ENCODE peak calls at places on chromosomes 13 and 19, in nine cellular contexts. B is MM.1S, J is AG09319, I is progenitor cell of endocrine pancreas, L is tibial nerve, D is HFFc6, G is B cell, K is nephron progenitor cell, T is neural crest cell. Y is an unnamed sample.

GRCh38 chr13:72792640-72793039 is 10.7 kb downstream of the PIBF1 start:
- DNase-seq in L (no peak), D (no peak), T (no peak), G (no peak), I (no peak), B (no peak), J (no peak), K (no peak), Y (no peak)

GRCh38 chr13:61029064-61029463 is 386.6 kb downstream of the PCDH20 start:
- DNase-seq in T (no peak), I (no peak), L (no peak), G (no peak), B (no peak), K (peak; percentile 2), D (no peak), J (no peak), Y (no peak)

GRCh38 chr19:47813304-47813994 is 8.3 kb upstream of the CRX start:
- DNase-seq in I (peak; percentile 83), T (peak; percentile 92), K (peak; percentile 97), J (peak; percentile 4), B (peak; percentile 44), D (peak; percentile 37), L (peak; percentile 30), G (peak; percentile 69), Y (peak; percentile 92)

GRCh38 chr19:48424694-48425219 is 21.0 kb upstream of the GRWD1 start:
- DNase-seq in J (no peak), L (no peak), T (no peak), I (no peak), G (no peak), D (peak; percentile 9), K (no peak), B (no peak), Y (peak; percentile 67)

GRCh38 chr19:447816-448546 is 12.9 kb downstream of the SHC2 start:
- DNase-seq in J (no peak), T (no peak), I (no peak), L (no peak), D (no peak), K (peak; percentile 36), B (no peak), G (no peak), Y (no peak)

GRCh38 chr19:18233224-18233825 is 7.1 kb upstream of the PDE4C start:
- DNase-seq in B (peak; percentile 48), J (no peak), K (peak; percentile 96), D (no peak), G (peak; percentile 71), I (peak; percentile 84), L (no peak), T (peak; percentile 77), Y (peak; percentile 59)

GRCh38 chr19:55406869-55407624 is 541 bp downstream of the UBE2S start:
- DNase-seq in G (peak; percentile 42), D (no peak), J (no peak), L (no peak), T (no peak), I (no peak), K (no peak), B (peak; percentile 30), Y (peak; percentile 32)

GRCh38 chr19:18220632-18221275 is 5.5 kb downstream of the PDE4C start:
- DNase-seq in I (no peak), D (no peak), G (peak; percentile 36), T (no peak), B (no peak), K (peak; percentile 67), L (no peak), J (no peak), Y (peak; percentile 17)

GRCh38 chr13:75492389-75492788 is 10.4 kb upstream of the TBC1D4 start:
- DNase-seq in B (no peak), L (no peak), D (peak; percentile 75), K (no peak), J (no peak), G (no peak), I (no peak), T (no peak), Y (no peak)

GRCh38 chr13:27264648-27265047 is 6.0 kb upstream of the RASL11A start:
- DNase-seq in G (no peak), D (no peak), B (no peak), L (no peak), J (no peak), K (no peak), I (no peak), T (no peak), Y (no peak)

GRCh38 chr13:52780092-52780491 is 40.5 kb upstream of the CNMD start:
- DNase-seq in T (no peak), J (no peak), K (no peak), G (no peak), D (no peak), B (peak; percentile 85), I (no peak), L (no peak), Y (no peak)

GRCh38 chr13:80753951-80754350 is 413.0 kb upstream of the SPRY2 start:
- DNase-seq in I (no peak), G (no peak), T (no peak), K (no peak), J (no peak), B (no peak), L (no peak), D (no peak), Y (no peak)

GRCh38 chr13:24220086-24220703 is 59.7 kb downstream of the SPATA13 start:
- DNase-seq in I (no peak), J (peak; percentile 70), K (peak; percentile 55), L (no peak), T (peak; percentile 58), G (peak; percentile 77), D (peak; percentile 80), B (peak; percentile 53), Y (peak; percentile 57)

GRCh38 chr19:2376784-2377519 is 16.9 kb downstream of the TMPRSS9 start:
- DNase-seq in G (no peak), T (no peak), D (no peak), I (no peak), B (no peak), J (no peak), L (no peak), K (no peak), Y (no peak)

GRCh38 chr19:58328999-58329398 is 2.2 kb downstream of the ZSCAN22 start:
- DNase-seq in T (peak; percentile 46), J (no peak), L (no peak), I (peak; percentile 28), K (peak; percentile 70), G (peak; percentile 44), B (no peak), D (no peak), Y (peak; percentile 30)

GRCh38 chr13:62682788-62683187 is 1267.1 kb upstream of the PCDH20 start:
- DNase-seq in D (no peak), K (no peak), L (no peak), G (no peak), I (no peak), J (no peak), B (no peak), T (no peak), Y (no peak)

GRCh38 chr13:32299893-32300292 is 15.3 kb downstream of the ZAR1L start:
- DNase-seq in B (no peak), I (no peak), L (no peak), K (no peak), D (no peak), J (no peak), T (no peak), G (no peak), Y (no peak)

GRCh38 chr13:24997367-24997967 is 98.5 kb upstream of the PABPC3 start:
- DNase-seq in G (peak; percentile 47), J (no peak), T (peak; percentile 36), L (no peak), I (no peak), K (peak; percentile 33), B (peak; percentile 36), D (peak; percentile 26), Y (peak; percentile 10)

GRCh38 chr19:10508707-10509106 is 5.6 kb upstream of the KEAP1 start:
- DNase-seq in B (peak; percentile 29), T (no peak), D (peak; percentile 11), J (no peak), L (no peak), G (no peak), K (no peak), I (no peak), Y (no peak)

GRCh38 chr13:45328661-45329105 is 12.3 kb downstream of the TPT1 start:
- DNase-seq in I (no peak), B (no peak), L (no peak), G (no peak), J (no peak), T (no peak), D (peak; percentile 59), K (no peak), Y (no peak)

GRCh38 chr13:45331123-45331619 is 9.8 kb downstream of the TPT1 start:
- DNase-seq in D (no peak), G (no peak), T (no peak), L (no peak), K (no peak), B (no peak), I (no peak), J (no peak), Y (no peak)

GRCh38 chr13:45325806-45326205 is 15.2 kb downstream of the TPT1 start:
- DNase-seq in K (no peak), J (no peak), G (no peak), B (no peak), L (peak; percentile 26), T (no peak), I (no peak), D (peak; percentile 84), Y (no peak)

GRCh38 chr13:45331981-45332830 is 8.8 kb downstream of the TPT1 start:
- DNase-seq in J (peak; percentile 87), I (no peak), T (no peak), D (peak; percentile 82), K (no peak), B (no peak), L (no peak), G (no peak), Y (peak; percentile 23)

GRCh38 chr13:45327253-45327954 is 13.6 kb downstream of the TPT1 start:
- DNase-seq in L (no peak), B (no peak), J (no peak), G (no peak), D (no peak), K (no peak), T (no peak), I (no peak), Y (no peak)
- TF ChIP-seq CTCF in L (no peak), B (no peak), J (no peak), G (no peak), D (no peak), K (no peak), T (no peak), I (no peak), Y (no peak)

GRCh38 chr13:45269204-45269603 is 68.4 kb upstream of the KCTD4 start:
- DNase-seq in G (no peak), I (no peak), K (no peak), T (no peak), B (no peak), L (no peak), D (no peak), J (no peak), Y (no peak)
- TF ChIP-seq CTCF in G (no peak), I (no peak), K (no peak), T (no peak), B (no peak), L (no peak), D (peak; percentile 21), J (no peak), Y (no peak)

GRCh38 chr13:45464141-45464686 is 525 bp upstream of the COG3 start:
- DNase-seq in I (no peak), D (no peak), T (no peak), L (no peak), G (no peak), K (no peak), B (no peak), J (no peak), Y (no peak)
- TF ChIP-seq CTCF in I (no peak), D (no peak), T (peak; percentile 60), L (no peak), G (no peak), K (no peak), B (peak; percentile 24), J (no peak), Y (no peak)

GRCh38 chr13:44243198-44243852 is 130.3 kb upstream of the SERP2 start:
- DNase-seq in T (peak; percentile 9), I (no peak), G (peak; percentile 61), L (no peak), K (peak; percentile 49), B (peak; percentile 82), D (peak; percentile 3), J (no peak), Y (peak; percentile 11)
- TF ChIP-seq CTCF in T (peak; percentile 40), I (peak; percentile 38), G (peak; percentile 60), L (peak; percentile 17), K (peak; percentile 54), B (peak; percentile 53), D (peak; percentile 52), J (peak; percentile 27), Y (no peak)